ENCODE peak calls at places on chromosomes 11 and 22, in five cellular contexts. M is HFFc6, X is GM13976, G is endothelial cell, U is colonic mucosa. I is an unnamed sample.
A peak's percentile ranks its signal among the peaks of the same experiment; 100 is the strongest.

GRCh38 chr11:123450593-123450992 is 20.5 kb downstream of the GRAMD1B start:
- DNase-seq in M (no peak), X (no peak), G (no peak), U (no peak), I (no peak)

GRCh38 chr11:12395333-12395732 is 18.0 kb downstream of the PARVA start:
- DNase-seq in M (no peak), X (no peak), G (no peak), U (no peak), I (no peak)

GRCh38 chr11:44309483-44310197 is at the start of gene ALX4:
- DNase-seq in M (peak; percentile 15), X (peak; percentile 58), G (no peak), U (no peak), I (peak; percentile 36)

GRCh38 chr11:47941907-47942558 is 38.3 kb upstream of the PTPRJ start:
- DNase-seq in M (no peak), X (no peak), G (no peak), U (no peak), I (peak; percentile 26)

GRCh38 chr11:18727499-18728236 is 1.7 kb upstream of the IGSF22 start:
- DNase-seq in M (no peak), X (peak; percentile 77), G (peak; percentile 77), U (peak; percentile 47), I (peak; percentile 61)

GRCh38 chr11:67354314-67355022 is 1.1 kb upstream of the POLD4 start:
- DNase-seq in M (peak; percentile 97), X (peak; percentile 51), G (no peak), U (peak; percentile 94), I (peak; percentile 93)

GRCh38 chr22:23184764-23185113 is 4.4 kb downstream of the BCR start:
- DNase-seq in M (no peak), X (no peak), G (no peak), U (no peak), I (no peak)

GRCh38 chr11:17563248-17563647 is 16.2 kb downstream of the OTOG start:
- DNase-seq in M (no peak), X (no peak), G (no peak), U (peak; percentile 14), I (no peak)

GRCh38 chr22:30250713-30251267 is 4.2 kb upstream of the LIF start:
- DNase-seq in M (peak; percentile 48), X (no peak), G (no peak), U (no peak), I (peak; percentile 48)

GRCh38 chr22:37507731-37508130 is 11.5 kb downstream of the CARD10 start:
- DNase-seq in M (no peak), X (no peak), G (no peak), U (no peak), I (no peak)

GRCh38 chr11:63274776-63275175 is 31.4 kb upstream of the SLC22A25 start:
- DNase-seq in M (peak; percentile 5), X (no peak), G (no peak), U (no peak), I (no peak)
- TF ChIP-seq CTCF in M (peak; percentile 24), X (no peak), G (no peak), U (no peak), I (no peak)

DNA sequence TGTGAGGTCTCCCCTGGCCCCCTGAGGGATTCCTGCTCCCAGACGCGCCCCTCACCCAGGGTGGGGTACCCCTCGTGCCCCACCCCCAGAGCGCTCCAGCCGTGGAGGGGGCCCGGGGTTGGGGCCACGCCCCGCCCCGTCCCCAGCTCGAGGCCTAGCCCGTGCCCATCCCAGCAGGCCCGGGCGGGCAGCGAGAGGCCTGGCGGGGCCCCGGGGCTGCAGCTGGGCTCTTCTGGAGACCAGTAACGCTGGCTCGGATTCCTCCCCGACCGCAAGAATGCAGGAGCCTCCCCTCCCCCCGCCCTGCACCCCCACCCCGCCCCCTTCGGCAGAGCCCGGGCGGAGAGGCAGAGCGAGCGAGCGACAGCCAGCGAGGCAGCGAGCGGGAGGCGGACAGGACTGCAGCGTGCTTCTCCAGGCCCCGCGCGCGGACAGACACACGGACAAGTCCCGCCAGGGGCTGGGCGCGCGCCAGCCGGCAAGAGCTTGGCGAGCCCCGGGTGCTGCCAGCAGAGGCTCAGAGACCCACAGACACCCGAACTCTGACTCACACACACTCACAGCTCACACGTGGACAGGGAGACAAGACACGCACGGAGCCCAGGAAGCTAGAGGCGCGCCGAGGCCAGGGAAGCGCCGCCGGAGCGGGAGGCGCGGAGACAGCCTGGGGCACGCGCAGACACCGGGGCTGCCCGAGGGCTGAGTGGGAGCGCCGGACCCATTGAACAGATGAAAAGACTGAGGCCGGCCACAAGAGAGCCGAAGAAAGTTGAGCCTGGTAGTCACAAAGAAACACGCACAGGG is 15.2 kb downstream of the BCL9L start:
- DNase-seq in M (peak; percentile 96), X (no peak), G (peak; percentile 67), U (no peak), I (peak; percentile 93)
- TF ChIP-seq CTCF in M (no peak), X (no peak), G (no peak), U (no peak), I (no peak)

DNA sequence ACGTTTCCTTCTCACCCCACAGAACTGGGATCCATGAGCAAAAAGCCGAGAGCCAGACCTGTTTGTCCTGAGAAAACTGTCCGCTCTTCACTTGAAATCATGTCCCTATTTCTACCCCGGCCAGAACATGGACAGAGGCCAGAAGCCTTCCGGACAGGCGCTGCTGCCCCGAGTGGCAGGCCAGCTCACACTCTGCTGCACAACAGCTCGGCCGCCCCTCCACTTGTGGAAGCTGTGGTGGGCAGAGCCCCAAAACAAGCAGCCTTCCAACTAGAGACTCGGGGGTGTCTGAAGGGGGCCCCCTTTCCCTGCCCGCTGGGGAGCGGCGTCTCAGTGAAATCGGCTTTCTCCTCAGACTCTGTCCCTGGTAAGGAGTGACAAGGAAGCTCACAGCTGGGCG is 24.0 kb downstream of the CD5 start:
- DNase-seq in M (no peak), X (no peak), G (peak; percentile 25), U (no peak), I (no peak)
- TF ChIP-seq CTCF in M (no peak), X (no peak), G (no peak), U (no peak), I (peak; percentile 17)

DNA sequence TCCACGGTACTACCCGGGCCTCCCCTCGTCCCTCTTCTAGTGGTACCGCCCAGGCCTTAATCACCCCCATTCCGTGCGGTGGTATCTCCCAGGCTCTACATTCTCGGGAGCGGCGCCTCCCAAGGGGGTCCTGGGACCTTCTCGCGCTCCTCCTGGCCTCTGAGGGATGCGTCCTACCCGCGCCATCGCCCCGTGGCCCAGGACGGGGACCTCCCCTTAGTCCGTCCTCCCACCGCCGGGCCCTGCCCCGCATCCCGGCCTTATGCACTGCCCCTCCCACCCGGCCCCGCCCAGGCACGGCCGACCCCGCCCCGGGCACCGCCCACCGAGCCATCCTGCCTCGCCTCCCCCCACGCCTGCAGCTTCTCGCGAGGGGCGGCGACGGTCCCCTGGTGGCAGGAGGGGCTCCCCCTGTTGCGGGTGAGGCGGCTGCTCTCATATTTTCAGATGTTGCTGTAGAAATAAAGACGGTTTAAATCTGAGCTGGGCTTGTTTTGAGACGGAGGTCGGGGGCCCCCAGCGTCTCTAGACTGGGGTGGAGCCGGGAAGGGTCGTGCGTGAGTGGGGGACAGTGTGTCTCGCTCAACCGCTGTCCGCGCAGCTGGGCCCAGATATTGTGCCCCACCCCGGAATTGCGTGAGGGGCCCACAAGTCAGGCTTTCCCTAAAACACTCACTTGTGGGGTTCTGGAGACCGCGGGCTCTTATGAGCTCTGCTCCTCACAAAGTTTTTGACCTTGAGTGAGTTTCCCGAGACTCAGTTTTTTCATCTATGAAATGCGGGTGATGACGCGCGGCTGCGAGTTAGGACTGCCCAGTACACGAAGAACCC is 845 bp upstream of the RAB1B start:
- DNase-seq in M (peak; percentile 75), X (peak; percentile 95), G (peak; percentile 94), U (peak; percentile 92), I (peak; percentile 93)
- TF ChIP-seq CTCF in M (peak; percentile 60), X (no peak), G (no peak), U (no peak), I (no peak)

DNA sequence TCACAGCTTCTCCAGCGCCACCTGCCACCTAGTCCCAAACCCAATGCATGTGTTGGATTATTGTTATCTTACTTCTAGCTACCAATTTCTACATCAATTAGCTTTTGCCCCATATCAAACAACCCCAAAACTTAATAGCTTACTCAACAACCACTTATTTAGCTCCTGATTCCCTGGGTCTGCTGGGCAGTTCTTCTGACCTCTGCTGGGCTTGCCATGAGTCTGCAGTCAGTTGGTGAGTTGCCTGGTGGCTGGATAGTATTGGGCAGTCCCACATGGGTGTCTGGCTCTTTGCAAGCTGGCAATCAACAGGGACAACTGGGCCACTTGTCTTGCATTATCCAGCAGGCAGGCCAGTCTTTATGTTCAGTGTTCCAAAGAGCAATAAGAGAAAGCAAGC is 13.6 kb upstream of the MS4A15 start:
- DNase-seq in M (no peak), X (no peak), G (no peak), U (no peak), I (no peak)
- TF ChIP-seq CTCF in M (peak; percentile 19), X (no peak), G (no peak), U (no peak), I (no peak)